ENCODE peak calls at places on chromosomes 4 and X, in seven cellular contexts. P, T, D, Y, G, M and H are unnamed samples.

GRCh38 chr4:77619408-77619807 is 13.8 kb downstream of the CXCL13 start:
- DNase-seq in P (no peak), T (peak; percentile 6), D (no peak), Y (no peak), G (no peak), M (no peak), H (no peak)

GRCh38 chrX:67546496-67547423 is 2.9 kb downstream of the AR start:
- DNase-seq in P (no peak), T (no peak), D (no peak), Y (no peak), G (no peak), M (no peak), H (no peak)

GRCh38 chr4:186946682-186947294 is 223.1 kb upstream of the FAT1 start:
- DNase-seq in P (no peak), T (peak; percentile 34), D (no peak), Y (no peak), G (no peak), M (no peak), H (no peak)

GRCh38 chrX:110228453-110228852 is 89.4 kb downstream of the AMMECR1 start:
- DNase-seq in P (no peak), T (no peak), D (no peak), Y (no peak), G (no peak), M (no peak), H (no peak)

GRCh38 chrX:154398668-154399526 is 720 bp downstream of the RPL10 start:
- DNase-seq in P (peak; percentile 59), T (peak; percentile 70), D (peak; percentile 97), Y (peak; percentile 84), G (no peak), M (peak; percentile 79), H (peak; percentile 70)

GRCh38 chr4:181548873-181549541 is 694.2 kb upstream of the TENM3 start:
- DNase-seq in P (no peak), T (peak; percentile 83), D (no peak), Y (no peak), G (no peak), M (no peak), H (peak; percentile 32)

GRCh38 chr4:8293131-8293975 is 23.8 kb downstream of the HTRA3 start:
- DNase-seq in P (no peak), T (no peak), D (peak; percentile 46), Y (no peak), G (no peak), M (no peak), H (no peak)

GRCh38 chr4:105558277-105558676 is 5.9 kb downstream of the ARHGEF38 start:
- DNase-seq in P (no peak), T (no peak), D (no peak), Y (no peak), G (no peak), M (no peak), H (peak; percentile 36)

GRCh38 chr4:20127626-20128025 is 124.1 kb upstream of the SLIT2 start:
- DNase-seq in P (no peak), T (peak; percentile 22), D (no peak), Y (no peak), G (no peak), M (no peak), H (no peak)

GRCh38 chr4:26080876-26081628 is 167.0 kb downstream of the SMIM20 start:
- DNase-seq in P (no peak), T (no peak), D (no peak), Y (no peak), G (no peak), M (no peak), H (no peak)

GRCh38 chr4:75919914-75920313 is 17.7 kb upstream of the PPEF2 start:
- DNase-seq in P (no peak), T (peak; percentile 24), D (no peak), Y (no peak), G (no peak), M (no peak), H (peak; percentile 32)

GRCh38 chr4:8914461-8915171 is 43.0 kb upstream of the HMX1 start:
- DNase-seq in P (peak; percentile 10), T (no peak), D (peak; percentile 74), Y (no peak), G (no peak), M (no peak), H (no peak)

GRCh38 chrX:11446331-11446730 is 153.1 kb downstream of the AMELX start:
- DNase-seq in P (no peak), T (peak; percentile 69), D (no peak), Y (no peak), G (no peak), M (no peak), H (no peak)

GRCh38 chrX:46754450-46755075 is 4.4 kb downstream of the SLC9A7 start:
- DNase-seq in P (no peak), T (no peak), D (no peak), Y (no peak), G (no peak), M (peak; percentile 5), H (no peak)

GRCh38 chr4:153207561-153207960 is 3.3 kb downstream of the TRIM2 start:
- DNase-seq in P (no peak), T (peak; percentile 25), D (no peak), Y (no peak), G (no peak), M (no peak), H (no peak)

GRCh38 chr4:145840162-145840768 is 98.4 kb downstream of the ZNF827 start:
- DNase-seq in P (peak; percentile 50), T (peak; percentile 53), D (no peak), Y (peak; percentile 28), G (peak; percentile 43), M (no peak), H (peak; percentile 18)

GRCh38 chr4:136078971-136079370 is 1453.3 kb downstream of the PCDH18 start:
- DNase-seq in P (no peak), T (peak; percentile 78), D (no peak), Y (no peak), G (no peak), M (no peak), H (no peak)